ENCODE peak calls at places on chromosomes 1 and 21, in nine cellular contexts. K is colonic mucosa, W is neural crest cell, N is heart right ventricle, H is fibroblast of villous mesenchyme, S is heart left ventricle, R is epithelial cell of esophagus, Z is A549, J is GM23338. D is an unnamed sample.

GRCh38 chr1:37056201-37056764 is 22.0 kb upstream of the GRIK3 start:
- DNase-seq in N (no peak), S (no peak), J (no peak), Z (no peak), W (no peak), K (no peak), R (no peak), H (no peak), D (no peak)

GRCh38 chr1:41097105-41097504 is 75.6 kb upstream of the SLFNL1 start:
- DNase-seq in H (no peak), J (no peak), Z (no peak), R (no peak), S (no peak), K (no peak), N (no peak), W (no peak), D (no peak)

GRCh38 chr1:160685266-160685665 is 26.4 kb downstream of the CD48 start:
- DNase-seq in S (no peak), Z (no peak), J (no peak), W (no peak), N (no peak), R (no peak), K (no peak), H (no peak), D (no peak)

GRCh38 chr1:221487781-221488520 is 253.9 kb downstream of the DUSP10 start:
- DNase-seq in Z (peak), N (no peak), J (no peak), R (peak), H (peak), K (no peak), S (no peak), W (no peak), D (peak)

GRCh38 chr1:40256401-40257084 is 1.5 kb upstream of the ZMPSTE24 start:
- DNase-seq in S (no peak), J (no peak), N (no peak), R (no peak), W (no peak), H (no peak), K (no peak), Z (no peak), D (no peak)

GRCh38 chr1:161799792-161800191 is 33.7 kb downstream of the ATF6 start:
- DNase-seq in S (no peak), K (no peak), R (no peak), J (no peak), Z (no peak), H (peak), W (no peak), N (no peak), D (no peak)

GRCh38 chr21:15436031-15436430 is 293.8 kb upstream of the USP25 start:
- DNase-seq in W (no peak), K (no peak), J (no peak), H (no peak), S (no peak), N (no peak), Z (no peak), R (no peak), D (no peak)

GRCh38 chr1:29603622-29604021 is 367.3 kb downstream of the PTPRU start:
- DNase-seq in Z (no peak), H (no peak), K (no peak), J (no peak), N (no peak), W (no peak), R (no peak), S (no peak), D (no peak)

GRCh38 chr1:24864409-24864808 is 65.7 kb downstream of the RUNX3 start:
- DNase-seq in N (no peak), W (no peak), Z (no peak), H (no peak), K (peak), R (no peak), S (no peak), J (peak), D (no peak)

GRCh38 chr1:30808067-30808662 is 50.6 kb upstream of the LAPTM5 start:
- DNase-seq in S (no peak), Z (no peak), H (no peak), K (no peak), J (no peak), W (no peak), R (no peak), N (no peak), D (no peak)

GRCh38 chr1:242525360-242525722 is 844 bp upstream of the PLD5 start:
- DNase-seq in K (no peak), J (peak), H (no peak), W (no peak), S (no peak), Z (no peak), R (no peak), N (no peak), D (no peak)

GRCh38 chr1:100928128-100928527 is 32.2 kb downstream of the SLC30A7 start:
- DNase-seq in W (no peak), S (no peak), J (peak), Z (peak), R (no peak), N (no peak), H (no peak), K (no peak), D (no peak)

GRCh38 chr1:160108888-160109662 is 6.5 kb upstream of the ATP1A2 start:
- DNase-seq in R (peak), J (peak), S (no peak), K (no peak), N (no peak), W (peak), H (peak), Z (peak), D (no peak)

GRCh38 chr21:39533545-39534226 is 79.1 kb upstream of the B3GALT5 start:
- DNase-seq in N (no peak), K (no peak), S (no peak), R (no peak), H (no peak), Z (no peak), W (no peak), J (no peak), D (no peak)

GRCh38 chr21:20418353-20418752 is 579.9 kb upstream of the NCAM2 start:
- DNase-seq in H (no peak), J (no peak), W (no peak), Z (no peak), R (no peak), S (no peak), K (no peak), N (no peak), D (no peak)

GRCh38 chr1:241097479-241097878 is 259.5 kb downstream of the RGS7 start:
- DNase-seq in S (no peak), W (no peak), K (no peak), R (no peak), H (no peak), J (no peak), Z (no peak), N (no peak), D (no peak)

GRCh38 chr21:42040411-42041180 is 30.4 kb upstream of the ZBTB21 start:
- DNase-seq in J (no peak), N (no peak), S (peak), K (no peak), R (peak), W (no peak), H (peak), Z (peak), D (peak)

GRCh38 chr1:93617670-93618488 is 63.8 kb downstream of the BCAR3 start:
- DNase-seq in N (no peak), K (peak), R (no peak), Z (peak), H (no peak), S (no peak), J (no peak), W (no peak), D (no peak)

GRCh38 chr1:160163612-160164011 is 12.2 kb downstream of the ATP1A4 start:
- DNase-seq in N (no peak), R (peak), S (no peak), K (no peak), H (peak), W (no peak), J (no peak), Z (peak), D (no peak)

GRCh38 chr1:38758824-38759223 is 100.7 kb downstream of the RRAGC start:
- DNase-seq in H (no peak), Z (no peak), J (no peak), K (no peak), R (no peak), W (no peak), S (no peak), N (no peak), D (no peak)

GRCh38 chr1:10916311-10916710 is 96.1 kb upstream of the TARDBP start:
- DNase-seq in S (no peak), H (no peak), R (no peak), N (no peak), Z (no peak), K (no peak), W (no peak), J (no peak), D (no peak)

GRCh38 chr1:6982860-6983259 is 197.6 kb downstream of the CAMTA1 start:
- DNase-seq in Z (no peak), H (no peak), N (no peak), W (no peak), J (no peak), S (no peak), R (peak), K (no peak), D (no peak)

GRCh38 chr1:98920441-98921110 is 84.1 kb downstream of the PLPPR5 start:
- DNase-seq in S (no peak), J (no peak), N (no peak), H (peak), W (no peak), R (peak), Z (no peak), K (no peak), D (peak)

GRCh38 chr1:183842817-183843187 is 37.9 kb downstream of the RGL1 start:
- DNase-seq in J (no peak), H (no peak), S (no peak), W (no peak), N (no peak), R (no peak), Z (no peak), K (no peak), D (no peak)

GRCh38 chr21:45152265-45152746 is 77.9 kb downstream of the ADARB1 start:
- DNase-seq in N (no peak), H (no peak), S (no peak), J (peak), W (peak), K (peak), Z (no peak), R (no peak), D (no peak)
- TF ChIP-seq CTCF in N (no peak), H (peak), S (no peak), J (peak), W (peak), K (no peak), Z (no peak), R (peak), D (no peak)

DNA sequence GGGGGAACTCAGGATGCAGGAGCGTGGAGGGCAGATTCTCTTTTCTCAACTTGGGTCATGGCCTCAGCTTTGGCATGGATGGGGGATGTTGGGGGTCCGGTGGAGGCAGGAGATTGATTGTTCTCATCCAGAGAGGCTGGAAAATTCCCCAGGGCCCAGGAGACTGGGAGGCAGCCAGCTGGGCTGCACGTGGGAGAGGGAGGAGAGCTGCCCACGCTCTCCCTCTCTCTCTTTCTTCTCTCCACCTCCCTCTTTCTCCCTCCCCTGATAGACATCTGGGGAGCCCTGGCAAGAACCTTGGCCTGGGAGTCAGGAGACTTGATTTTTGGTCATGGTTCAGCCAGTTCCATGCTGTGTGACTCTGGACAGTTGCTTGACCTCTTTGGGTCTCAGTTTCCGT is 3.3 kb upstream of the BCAN start:
- DNase-seq in Z (no peak), J (no peak), K (no peak), W (no peak), R (no peak), H (no peak), N (no peak), S (no peak), D (no peak)
- TF ChIP-seq CTCF in Z (no peak), J (no peak), K (no peak), W (no peak), R (no peak), H (no peak), N (no peak), S (no peak), D (no peak)

GRCh38 chr1:63915121-63915520 is 141.3 kb downstream of the ROR1 start:
- DNase-seq in H (peak), W (no peak), K (no peak), J (peak), S (no peak), N (no peak), Z (peak), R (peak), D (no peak)
- TF ChIP-seq CTCF in H (peak), W (peak), K (no peak), J (peak), S (no peak), N (no peak), Z (no peak), R (no peak), D (peak)

DNA sequence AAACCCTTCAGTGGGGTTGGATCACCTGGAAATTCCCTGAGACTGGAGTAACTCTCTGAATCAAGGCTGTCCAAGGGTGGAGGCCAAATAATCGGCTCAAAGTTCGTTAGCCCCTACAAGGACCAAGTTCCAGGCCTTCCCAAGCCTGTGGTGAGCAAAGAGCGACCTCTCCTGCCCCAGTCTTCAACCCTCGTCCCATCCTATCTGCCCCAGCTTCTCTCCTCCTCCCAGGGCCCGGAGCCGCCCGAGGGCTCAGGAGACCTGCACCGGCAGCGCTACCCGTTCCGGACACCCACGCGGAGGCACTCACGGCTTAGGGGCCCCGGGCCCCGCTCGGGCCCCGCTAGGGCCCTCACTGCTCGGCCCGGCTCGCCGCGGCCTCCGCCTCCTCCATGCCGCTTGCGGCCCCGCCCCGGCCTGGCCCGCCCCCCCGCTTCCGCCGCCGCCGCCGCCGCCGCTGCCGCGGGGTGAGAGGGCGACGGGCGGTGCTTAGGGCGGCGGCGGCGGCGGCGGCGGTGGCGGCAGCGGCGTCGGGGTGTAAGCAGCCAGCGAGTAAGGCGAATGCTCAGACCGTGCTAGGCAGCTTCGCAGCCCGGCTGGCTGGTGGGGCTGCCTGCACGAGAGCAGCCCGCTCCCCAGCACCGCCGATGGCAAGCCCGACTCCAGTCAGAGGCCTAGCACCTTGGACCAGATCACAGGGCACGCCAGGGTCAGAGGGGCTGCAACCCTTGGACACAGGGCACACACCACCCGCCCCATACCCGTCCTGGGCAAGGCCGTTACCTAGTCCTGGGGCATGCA is at the start of gene POMGNT1:
- DNase-seq in Z (peak), N (peak), W (peak), H (peak), J (peak), K (peak), R (peak), S (peak), D (no peak)
- TF ChIP-seq CTCF in Z (peak), N (no peak), W (no peak), H (no peak), J (peak), K (no peak), R (no peak), S (no peak), D (peak)

GRCh38 chr1:234107416-234108021 is 203.0 kb downstream of the SLC35F3 start:
- DNase-seq in Z (peak), J (no peak), S (no peak), N (no peak), W (no peak), H (no peak), K (no peak), R (no peak), D (no peak)

GRCh38 chr1:234114648-234115307 is 210.3 kb downstream of the SLC35F3 start:
- DNase-seq in W (peak), N (no peak), K (peak), Z (peak), J (peak), R (peak), H (peak), S (no peak), D (peak)

GRCh38 chr1:234108921-234109320 is 204.4 kb downstream of the SLC35F3 start:
- DNase-seq in R (peak), K (no peak), H (peak), Z (peak), N (no peak), S (no peak), W (no peak), J (no peak), D (no peak)

GRCh38 chr1:234109840-234110239 is 205.4 kb downstream of the SLC35F3 start:
- DNase-seq in Z (no peak), W (no peak), N (no peak), H (no peak), S (no peak), R (no peak), K (no peak), J (no peak), D (no peak)

GRCh38 chr1:234111458-234112142 is 207.1 kb downstream of the SLC35F3 start:
- DNase-seq in R (peak), J (peak), N (peak), W (peak), H (no peak), S (peak), Z (peak), K (no peak), D (no peak)
- TF ChIP-seq CTCF in R (peak), J (peak), N (peak), W (peak), H (no peak), S (no peak), Z (peak), K (no peak), D (no peak)

GRCh38 chr1:35215346-35215745 is 22.4 kb upstream of the SFPQ start:
- DNase-seq in W (no peak), S (no peak), R (no peak), Z (no peak), J (no peak), K (no peak), N (no peak), H (no peak), D (no peak)

GRCh38 chr1:35223109-35223630 is 30.2 kb upstream of the SFPQ start:
- DNase-seq in H (no peak), K (no peak), S (no peak), R (no peak), W (no peak), N (no peak), Z (no peak), J (no peak), D (peak)

GRCh38 chr1:35226546-35226945 is 33.6 kb upstream of the SFPQ start:
- DNase-seq in H (no peak), W (no peak), N (no peak), S (no peak), Z (no peak), J (no peak), K (no peak), R (no peak), D (no peak)

GRCh38 chr1:35222322-35223108 is 29.6 kb upstream of the SFPQ start:
- DNase-seq in N (no peak), W (no peak), Z (no peak), S (no peak), R (no peak), H (peak), K (no peak), J (no peak), D (peak)

DNA sequence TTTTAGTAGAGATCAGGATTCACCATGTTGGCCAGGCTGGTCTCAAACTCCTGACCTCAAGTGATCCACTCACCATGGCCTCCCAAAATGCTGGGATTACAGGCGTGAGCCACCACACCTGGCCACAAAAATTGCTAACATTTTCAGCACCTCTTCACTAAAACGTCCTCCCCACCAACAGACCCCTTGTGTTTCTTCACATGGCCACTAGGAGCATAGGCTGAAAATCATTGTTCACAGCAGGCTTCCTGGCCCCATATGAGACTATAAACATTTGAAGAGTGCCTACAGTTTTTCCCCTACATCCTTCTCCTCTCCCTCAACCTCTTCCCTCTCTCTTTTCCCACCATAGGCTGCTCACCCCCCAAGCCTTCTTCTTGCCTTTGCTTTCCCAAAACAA is 28.0 kb upstream of the SFPQ start:
- DNase-seq in S (no peak), N (no peak), R (peak), Z (peak), K (no peak), H (no peak), J (peak), W (peak), D (no peak)
- TF ChIP-seq CTCF in S (peak), N (no peak), R (peak), Z (peak), K (peak), H (peak), J (peak), W (peak), D (peak)

GRCh38 chr1:231337472-231338269 is at the start of gene EXOC8:
- DNase-seq in K (peak), H (peak), R (peak), N (peak), J (peak), S (peak), Z (peak), W (peak), D (peak)
- TF ChIP-seq CTCF in K (no peak), H (no peak), R (no peak), N (no peak), J (no peak), S (no peak), Z (no peak), W (no peak), D (no peak)